ENCODE peak calls at places on chromosomes 7 and 10, in ten cellular contexts. F is Right ventricle myocardium superior; G is gastrocnemius medialis; N is left cardiac atrium; L is activated CD4-positive, alpha-beta T cell treated with anti-CD3 and anti-CD28 coated beads for 36 hours; Q is Right ventricle myocardium inferior; S is HepG2; W is psoas muscle; J is left lobe of liver; K is WTC11. P is an unnamed sample.

GRCh38 chr10:114749014-114749413 is 72.6 kb upstream of the FHIP2A start:
- ATAC-seq in N (peak; percentile 79), F (peak; percentile 76), Q (peak; percentile 55), J (peak; percentile 92), G (peak; percentile 86), S (no peak), W (peak; percentile 13), K (no peak), L (no peak), P (peak; percentile 75)

GRCh38 chr10:100934084-100934659 is 21.4 kb downstream of the SLF2 start:
- ATAC-seq in G (no peak), F (no peak), L (peak; percentile 53), J (no peak), S (peak; percentile 60), Q (no peak), K (no peak), N (no peak), W (no peak), P (no peak)

GRCh38 chr7:110421490-110422241 is 669.3 kb upstream of the LRRN3 start:
- ATAC-seq in J (no peak), W (no peak), Q (no peak), K (no peak), G (no peak), L (no peak), F (no peak), S (no peak), N (no peak), P (no peak)

GRCh38 chr7:107725138-107725740 is 18.7 kb upstream of the CBLL1 start:
- ATAC-seq in N (no peak), F (no peak), J (peak; percentile 82), S (no peak), G (no peak), L (peak; percentile 51), Q (no peak), W (no peak), K (no peak), P (no peak)

GRCh38 chr10:133391761-133392518 is 2.0 kb upstream of the MTG1 start:
- ATAC-seq in Q (no peak), N (no peak), K (no peak), S (no peak), W (no peak), L (peak; percentile 15), G (no peak), J (no peak), F (no peak), P (no peak)

GRCh38 chr7:30906520-30907240 is 5.0 kb upstream of the AQP1 start:
- ATAC-seq in J (no peak), L (no peak), N (no peak), K (no peak), F (no peak), Q (no peak), W (no peak), G (no peak), S (no peak), P (no peak)

GRCh38 chr7:141012044-141012685 is 2.6 kb downstream of the MRPS33 start:
- ATAC-seq in W (peak; percentile 56), J (peak; percentile 73), K (peak; percentile 11), N (no peak), L (peak; percentile 34), Q (no peak), F (peak; percentile 38), S (peak; percentile 45), G (no peak), P (no peak)

GRCh38 chr10:61477469-61477868 is 24.3 kb upstream of the TMEM26 start:
- ATAC-seq in N (no peak), J (no peak), L (no peak), G (no peak), W (no peak), K (no peak), Q (no peak), S (no peak), F (no peak), P (no peak)

GRCh38 chr7:71776726-71777125 is 635.4 kb downstream of the CALN1 start:
- ATAC-seq in G (no peak), K (no peak), S (no peak), J (no peak), N (no peak), W (no peak), Q (no peak), L (no peak), F (no peak), P (no peak)

GRCh38 chr10:17857040-17857439 is 47.9 kb downstream of the MRC1 start:
- ATAC-seq in S (no peak), G (no peak), Q (no peak), F (no peak), J (no peak), L (no peak), K (no peak), W (no peak), N (no peak), P (no peak)

GRCh38 chr7:100785878-100786277 is 41.4 kb downstream of the EPHB4 start:
- ATAC-seq in L (peak; percentile 65), F (no peak), K (peak; percentile 60), S (no peak), J (no peak), W (no peak), N (no peak), G (no peak), Q (no peak), P (no peak)

GRCh38 chr7:111756687-111757178 is 194.4 kb upstream of the IMMP2L start:
- ATAC-seq in N (peak; percentile 95), L (peak; percentile 42), G (peak; percentile 53), K (peak; percentile 89), W (peak; percentile 53), F (peak; percentile 90), J (no peak), Q (peak; percentile 90), S (no peak), P (peak; percentile 85)

GRCh38 chr7:159088016-159088865 is 56.4 kb downstream of the VIPR2 start:
- ATAC-seq in S (no peak), K (no peak), J (no peak), L (no peak), N (no peak), W (no peak), Q (no peak), F (no peak), G (no peak), P (no peak)

GRCh38 chr7:7148799-7149481 is 33.4 kb upstream of the C1GALT1 start:
- ATAC-seq in G (no peak), L (no peak), F (no peak), S (peak; percentile 97), K (no peak), W (no peak), Q (peak; percentile 71), J (no peak), N (no peak), P (no peak)

GRCh38 chr10:119309423-119309770 is 102.0 kb downstream of the GRK5 start:
- ATAC-seq in K (no peak), N (no peak), J (no peak), G (no peak), L (no peak), S (no peak), Q (no peak), F (no peak), W (no peak), P (no peak)

GRCh38 chr10:73586583-73586984 is 4.6 kb downstream of the USP54 start:
- ATAC-seq in Q (peak; percentile 77), L (no peak), G (peak; percentile 70), W (peak; percentile 45), J (peak; percentile 82), K (no peak), N (peak; percentile 69), F (peak; percentile 77), S (peak; percentile 83), P (peak; percentile 56)

GRCh38 chr10:3036155-3036554 is 31.2 kb upstream of the PFKP start:
- ATAC-seq in W (no peak), Q (peak; percentile 48), K (no peak), L (peak; percentile 58), J (no peak), F (no peak), G (no peak), N (no peak), S (no peak), P (no peak)

GRCh38 chr10:130027716-130028464 is 63.8 kb upstream of the EBF3 start:
- ATAC-seq in G (no peak), F (no peak), K (no peak), L (no peak), W (no peak), Q (no peak), J (no peak), S (peak; percentile 48), N (no peak), P (peak; percentile 13)

GRCh38 chr7:35736725-35737124 is 41.8 kb upstream of the HERPUD2 start:
- ATAC-seq in Q (no peak), K (no peak), S (peak; percentile 87), L (no peak), F (no peak), W (no peak), G (no peak), J (peak; percentile 87), N (no peak), P (no peak)

GRCh38 chr7:93558705-93559614 is 15.6 kb downstream of the CALCR start:
- ATAC-seq in K (peak; percentile 84), Q (no peak), J (no peak), G (no peak), N (no peak), W (no peak), S (no peak), F (no peak), L (no peak), P (no peak)

GRCh38 chr10:100864981-100865380 is 47.8 kb upstream of the SLF2 start:
- ATAC-seq in J (peak; percentile 68), Q (no peak), S (peak; percentile 15), G (no peak), L (no peak), N (no peak), F (no peak), W (no peak), K (no peak), P (no peak)

GRCh38 chr7:27765856-27766255 is 25.9 kb downstream of the TAX1BP1 start:
- ATAC-seq in J (no peak), Q (no peak), W (no peak), N (no peak), G (no peak), S (no peak), F (no peak), K (no peak), L (no peak), P (no peak)

GRCh38 chr10:454860-455259 is 234.6 kb downstream of the DIP2C start:
- ATAC-seq in N (peak; percentile 71), G (peak; percentile 92), J (peak; percentile 31), F (peak; percentile 69), W (peak; percentile 96), Q (peak; percentile 63), S (peak; percentile 40), K (no peak), L (peak; percentile 39), P (peak; percentile 86)

GRCh38 chr7:64640504-64640903 is 25.4 kb upstream of the ZNF107 start:
- ATAC-seq in F (no peak), G (no peak), J (no peak), K (no peak), S (no peak), Q (no peak), W (no peak), N (no peak), L (no peak), P (no peak)

GRCh38 chr10:1255166-1255565 is 199.0 kb downstream of the WDR37 start:
- ATAC-seq in J (no peak), F (no peak), Q (no peak), S (no peak), G (no peak), N (no peak), L (peak; percentile 64), W (no peak), K (no peak), P (no peak)

GRCh38 chr7:73879977-73880681 is 19.2 kb downstream of the TMEM270 start:
- ATAC-seq in F (peak; percentile 82), K (no peak), S (peak; percentile 95), W (peak; percentile 59), J (peak; percentile 97), N (peak; percentile 76), G (peak; percentile 53), Q (peak; percentile 84), L (no peak), P (peak; percentile 86)

P was measured in gastroesophageal sphincter.